ENCODE peak calls at places on chromosomes 3 and 15, in five cellular contexts. J is CD8-positive, alpha-beta T cell; S is CD4-positive, alpha-beta T cell; E is colonic mucosa; R is GM23338. N is an unnamed sample.

GRCh38 chr3:11370961-11371360 is 98.8 kb downstream of the ATG7 start:
- DNase-seq in J (no peak), S (no peak), E (no peak), R (no peak), N (no peak)

GRCh38 chr3:182331356-182331755 is 461.9 kb upstream of the ATP11B start:
- DNase-seq in J (no peak), S (no peak), E (no peak), R (no peak), N (no peak)

GRCh38 chr15:59199775-59200465 is 6.7 kb upstream of the LDHAL6B start:
- DNase-seq in J (no peak), S (no peak), E (no peak), R (no peak), N (no peak)

GRCh38 chr15:76123031-76123430 is 63.2 kb downstream of the TMEM266 start:
- DNase-seq in J (no peak), S (no peak), E (no peak), R (no peak), N (no peak)

GRCh38 chr3:150183619-150184425 is 213.1 kb upstream of the PFN2 start:
- DNase-seq in J (peak; percentile 12), S (peak; percentile 7), E (peak; percentile 62), R (peak; percentile 92), N (peak; percentile 27)

GRCh38 chr15:69562097-69562496 is 109.5 kb downstream of the RPLP1 start:
- DNase-seq in J (no peak), S (no peak), E (peak; percentile 35), R (no peak), N (no peak)

GRCh38 chr3:67018789-67019525 is 20.9 kb downstream of the KBTBD8 start:
- DNase-seq in J (no peak), S (no peak), E (no peak), R (no peak), N (no peak)

GRCh38 chr3:105040026-105040622 is 326.6 kb upstream of the ALCAM start:
- DNase-seq in J (no peak), S (no peak), E (no peak), R (no peak), N (no peak)

GRCh38 chr3:157204431-157204830 is 44.5 kb upstream of the CCNL1 start:
- DNase-seq in J (no peak), S (no peak), E (no peak), R (peak; percentile 54), N (no peak)

GRCh38 chr3:101992861-101993260 is 143.5 kb downstream of the NFKBIZ start:
- DNase-seq in J (no peak), S (no peak), E (no peak), R (no peak), N (no peak)

GRCh38 chr3:13018561-13019242 is 54.5 kb downstream of the IQSEC1 start:
- DNase-seq in J (no peak), S (no peak), E (no peak), R (no peak), N (no peak)

GRCh38 chr15:58704155-58704825 is 45.2 kb downstream of the ADAM10 start:
- DNase-seq in J (no peak), S (no peak), E (no peak), R (no peak), N (no peak)

GRCh38 chr3:87145553-87145952 is 81.6 kb upstream of the CHMP2B start:
- DNase-seq in J (no peak), S (no peak), E (no peak), R (peak; percentile 80), N (no peak)

GRCh38 chr3:37096292-37096691 is 78.1 kb downstream of the LRRFIP2 start:
- DNase-seq in J (no peak), S (no peak), E (no peak), R (peak; percentile 50), N (no peak)

GRCh38 chr3:112405845-112406244 is 72.9 kb downstream of the CD200 start:
- DNase-seq in J (no peak), S (no peak), E (no peak), R (no peak), N (no peak)

GRCh38 chr15:37125143-37125542 is 24.8 kb upstream of the MEIS2 start:
- DNase-seq in J (no peak), S (no peak), E (no peak), R (no peak), N (no peak)

GRCh38 chr3:55720614-55721013 is 233.5 kb upstream of the WNT5A start:
- DNase-seq in J (no peak), S (no peak), E (no peak), R (peak; percentile 40), N (no peak)

GRCh38 chr3:53694648-53695356 is 151.4 kb downstream of the CHDH start:
- DNase-seq in J (no peak), S (no peak), E (no peak), R (no peak), N (no peak)

GRCh38 chr15:69457304-69458280 is 5.0 kb downstream of the RPLP1 start:
- DNase-seq in J (no peak), S (no peak), E (no peak), R (no peak), N (no peak)

GRCh38 chr3:105409364-105409763 is 42.7 kb downstream of the ALCAM start:
- DNase-seq in J (no peak), S (no peak), E (no peak), R (no peak), N (no peak)

GRCh38 chr3:100402150-100402706 is 889 bp downstream of the LNP1 start:
- DNase-seq in J (no peak), S (no peak), E (no peak), R (peak; percentile 27), N (no peak)

GRCh38 chr15:101243420-101243819 is 8.4 kb downstream of the CHSY1 start:
- DNase-seq in J (no peak), S (no peak), E (no peak), R (no peak), N (no peak)

GRCh38 chr15:83848315-83849050 is 194.6 kb downstream of the ADAMTSL3 start:
- DNase-seq in J (no peak), S (no peak), E (no peak), R (no peak), N (no peak)

GRCh38 chr15:45224596-45225217 is 27.3 kb upstream of the SLC28A2 start:
- DNase-seq in J (no peak), S (no peak), E (no peak), R (no peak), N (no peak)

GRCh38 chr15:45228931-45229330 is 23.1 kb upstream of the SLC28A2 start:
- DNase-seq in J (no peak), S (no peak), E (no peak), R (no peak), N (no peak)

GRCh38 chr15:45221053-45221599 is 30.9 kb upstream of the SLC28A2 start:
- DNase-seq in J (no peak), S (no peak), E (no peak), R (no peak), N (no peak)

GRCh38 chr15:45221967-45222366 is 30.1 kb upstream of the SLC28A2 start:
- DNase-seq in J (no peak), S (no peak), E (no peak), R (peak; percentile 15), N (no peak)

GRCh38 chr15:45225506-45226273 is 26.3 kb upstream of the SLC28A2 start:
- DNase-seq in J (no peak), S (no peak), E (no peak), R (peak; percentile 60), N (no peak)
- TF ChIP-seq CTCF in J (no peak), S (no peak), E (no peak), R (peak; percentile 60), N (no peak)

GRCh38 chr3:34034840-34035239 is 236.4 kb downstream of the PDCD6IP start:
- DNase-seq in J (no peak), S (no peak), E (no peak), R (no peak), N (no peak)
- TF ChIP-seq CTCF in J (no peak), S (no peak), E (no peak), R (no peak), N (no peak)

GRCh38 chr3:17974206-17974841 is 231.9 kb upstream of the TBC1D5 start:
- DNase-seq in J (no peak), S (no peak), E (no peak), R (no peak), N (no peak)

GRCh38 chr3:17983106-17983505 is 240.7 kb upstream of the TBC1D5 start:
- DNase-seq in J (no peak), S (no peak), E (no peak), R (no peak), N (no peak)

GRCh38 chr3:17982211-17982880 is 239.9 kb upstream of the TBC1D5 start:
- DNase-seq in J (no peak), S (no peak), E (no peak), R (no peak), N (no peak)

GRCh38 chr3:17979911-17980310 is 237.5 kb upstream of the TBC1D5 start:
- DNase-seq in J (no peak), S (no peak), E (no peak), R (no peak), N (no peak)

DNA sequence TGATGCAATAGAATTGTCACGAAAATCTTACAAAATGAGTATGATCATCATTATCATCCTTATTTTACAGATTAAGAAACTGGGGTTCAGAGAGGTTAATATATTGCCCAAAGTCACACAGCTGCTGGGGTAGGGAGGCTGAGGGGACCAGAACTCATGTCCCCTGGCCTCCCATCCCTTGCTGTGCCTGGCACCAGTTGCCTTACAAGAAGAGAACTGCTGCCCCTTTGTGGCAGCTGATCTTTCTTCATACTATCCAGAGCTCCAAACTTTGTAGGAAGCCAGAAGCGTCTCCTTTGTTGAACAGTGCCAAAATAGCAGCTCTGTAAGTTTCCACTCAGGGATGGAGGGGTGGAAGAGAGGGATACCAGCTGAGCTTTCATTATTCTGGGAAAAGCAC is 236.8 kb upstream of the TBC1D5 start:
- DNase-seq in J (no peak), S (no peak), E (no peak), R (peak; percentile 42), N (no peak)
- TF ChIP-seq CTCF in J (no peak), S (no peak), E (no peak), R (peak; percentile 31), N (no peak)

GRCh38 chr3:127551178-127551577 is 39.4 kb downstream of the TPRA1 start:
- DNase-seq in J (no peak), S (no peak), E (no peak), R (no peak), N (no peak)

GRCh38 chr3:127551971-127552370 is 38.6 kb downstream of the TPRA1 start:
- DNase-seq in J (no peak), S (no peak), E (no peak), R (no peak), N (no peak)

GRCh38 chr3:127550758-127551157 is 39.8 kb downstream of the TPRA1 start:
- DNase-seq in J (no peak), S (no peak), E (no peak), R (no peak), N (no peak)

GRCh38 chr3:127547761-127548605 is 42.5 kb downstream of the TPRA1 start:
- DNase-seq in J (peak; percentile 70), S (peak; percentile 73), E (peak; percentile 82), R (peak; percentile 89), N (peak; percentile 77)

GRCh38 chr3:127549826-127550487 is 40.6 kb downstream of the TPRA1 start:
- DNase-seq in J (no peak), S (no peak), E (no peak), R (no peak), N (no peak)
- TF ChIP-seq CTCF in J (no peak), S (no peak), E (no peak), R (no peak), N (no peak)